ENCODE peak calls at places on chromosomes 7 and 10, in four cellular contexts. Z is fibroblast of the aortic adventitia, N is T-helper 2 cell, B is heart right ventricle. J is an unnamed sample.

GRCh38 chr7:13724631-13725566 is 264.6 kb downstream of the ETV1 start:
- DNase-seq in B (no peak), N (no peak), Z (no peak), J (no peak)

GRCh38 chr7:94374721-94375120 is 20.0 kb upstream of the COL1A2 start:
- DNase-seq in B (no peak), N (no peak), Z (peak), J (no peak)

GRCh38 chr7:45157653-45158401 is at the start of gene RAMP3:
- DNase-seq in Z (no peak), N (no peak), B (peak), J (no peak)

GRCh38 chr7:120770206-120770605 is 87.7 kb downstream of the TSPAN12 start:
- DNase-seq in Z (no peak), B (no peak), N (no peak), J (no peak)

GRCh38 chr10:132865236-132865635 is 77.1 kb downstream of the CFAP46 start:
- DNase-seq in Z (no peak), B (peak), N (no peak), J (no peak)

GRCh38 chr10:69232252-69232651 is 12.1 kb downstream of the HKDC1 start:
- DNase-seq in B (no peak), N (no peak), Z (peak), J (peak)

GRCh38 chr7:70325509-70326101 is 727.3 kb downstream of the AUTS2 start:
- DNase-seq in B (no peak), Z (peak), N (no peak), J (peak)

GRCh38 chr10:124912052-124912435 is 29.9 kb upstream of the ZRANB1 start:
- DNase-seq in N (no peak), B (no peak), Z (no peak), J (no peak)

GRCh38 chr10:28179490-28180099 is 123.3 kb downstream of the MPP7 start:
- DNase-seq in Z (peak), N (no peak), B (no peak), J (peak)

GRCh38 chr7:84191842-84192241 is 2.7 kb downstream of the SEMA3A start:
- DNase-seq in N (no peak), Z (peak), B (no peak), J (peak)

GRCh38 chr10:59285848-59286247 is 76.5 kb downstream of the FAM13C start:
- DNase-seq in N (no peak), B (no peak), Z (no peak), J (no peak)

GRCh38 chr10:75407716-75408511 is 6.3 kb upstream of the ZNF503 start:
- DNase-seq in Z (peak), N (no peak), B (peak), J (no peak)

GRCh38 chr7:33388332-33388731 is 259.0 kb downstream of the BBS9 start:
- DNase-seq in N (no peak), B (no peak), Z (peak), J (peak)

GRCh38 chr7:121420976-121421375 is 24.9 kb upstream of the FAM3C start:
- DNase-seq in B (no peak), Z (no peak), N (no peak), J (no peak)

GRCh38 chr10:103273026-103273425 is 3.9 kb upstream of the INA start:
- DNase-seq in Z (peak), N (no peak), B (no peak), J (peak)

GRCh38 chr7:33986951-33987948 is 81.9 kb downstream of the BMPER start:
- DNase-seq in N (no peak), B (no peak), Z (peak), J (peak)

GRCh38 chr7:5755704-5756131 is 25.7 kb downstream of the RNF216 start:
- DNase-seq in Z (peak), N (no peak), B (no peak), J (peak)

GRCh38 chr7:120353171-120353570 is 80.2 kb downstream of the KCND2 start:
- DNase-seq in N (no peak), B (no peak), Z (no peak), J (no peak)

GRCh38 chr10:112959207-112959838 is 9.3 kb downstream of the TCF7L2 start:
- DNase-seq in Z (peak), N (no peak), B (no peak), J (peak)

GRCh38 chr10:48789861-48790739 is 105.4 kb downstream of the WDFY4 start:
- DNase-seq in Z (no peak), N (no peak), B (no peak), J (no peak)

GRCh38 chr7:156466955-156467625 is 173.5 kb upstream of the RNF32 start:
- DNase-seq in B (no peak), Z (no peak), N (no peak), J (no peak)

GRCh38 chr7:28738384-28738783 is 219.7 kb downstream of the TRIL start:
- DNase-seq in Z (peak), N (no peak), B (no peak), J (no peak)

J was measured in astrocyte.